ENCODE peak calls at places on chromosomes 11 and 22, in eight cellular contexts. H is neural progenitor cell, U is DND-41, J is mammary epithelial cell, G is H9, W is mesenchymal stem cell, P is SK-N-SH, Y is colonic mucosa. L is an unnamed sample.

GRCh38 chr11:30128269-30128932 is 102.4 kb upstream of the FSHB start:
- DNase-seq in H (peak), U (no peak), J (peak), G (no peak), W (peak), P (peak), Y (no peak), L (peak)

GRCh38 chr11:7871056-7871455 is 60.0 kb downstream of the OR10A6 start:
- DNase-seq in H (no peak), U (no peak), J (peak), G (no peak), W (no peak), P (no peak), Y (no peak), L (no peak)

GRCh38 chr11:13551834-13552233 is 56.0 kb upstream of the PTH start:
- DNase-seq in H (no peak), U (no peak), J (no peak), G (no peak), W (no peak), P (no peak), Y (no peak), L (no peak)

GRCh38 chr22:45631140-45631539 is 40.5 kb upstream of the ATXN10 start:
- DNase-seq in H (peak), U (no peak), J (no peak), G (peak), W (no peak), P (no peak), Y (no peak), L (no peak)

GRCh38 chr11:61632096-61632495 is 48.1 kb upstream of the DAGLA start:
- DNase-seq in H (peak), U (no peak), J (no peak), G (no peak), W (no peak), P (peak), Y (no peak), L (no peak)

GRCh38 chr11:67282876-67283371 is 6.2 kb upstream of the ANKRD13D start:
- DNase-seq in H (no peak), U (no peak), J (no peak), G (no peak), W (no peak), P (no peak), Y (no peak), L (no peak)

GRCh38 chr11:113906038-113906437 is 1.4 kb downstream of the HTR3B start:
- DNase-seq in H (peak), U (no peak), J (no peak), G (peak), W (peak), P (no peak), Y (peak), L (peak)

GRCh38 chr11:122910775-122911174 is 28.2 kb downstream of the JHY start:
- DNase-seq in H (peak), U (no peak), J (peak), G (no peak), W (peak), P (peak), Y (no peak), L (no peak)

GRCh38 chr11:65851811-65852507 is 6.0 kb downstream of the CFL1 start:
- DNase-seq in H (no peak), U (peak), J (no peak), G (peak), W (no peak), P (peak), Y (no peak), L (no peak)

GRCh38 chr22:49968831-49969661 is 8.5 kb downstream of the PIM3 start:
- DNase-seq in H (peak), U (peak), J (no peak), G (peak), W (no peak), P (peak), Y (no peak), L (no peak)

GRCh38 chr22:28450109-28450508 is 229.5 kb downstream of the TTC28 start:
- DNase-seq in H (no peak), U (no peak), J (no peak), G (no peak), W (no peak), P (no peak), Y (no peak), L (no peak)

GRCh38 chr22:45228401-45228754 is 12.3 kb downstream of the KIAA0930 start:
- DNase-seq in H (no peak), U (no peak), J (no peak), G (peak), W (no peak), P (no peak), Y (no peak), L (no peak)

GRCh38 chr11:120801801-120802689 is 221.9 kb upstream of the TBCEL start:
- DNase-seq in H (peak), U (peak), J (peak), G (peak), W (peak), P (peak), Y (peak), L (peak)

GRCh38 chr11:9574806-9575530 is 1.5 kb downstream of the WEE1 start:
- DNase-seq in H (peak), U (peak), J (peak), G (peak), W (peak), P (peak), Y (peak), L (no peak)

GRCh38 chr11:69131644-69132300 is 24.0 kb upstream of the SMIM38 start:
- DNase-seq in H (peak), U (no peak), J (peak), G (peak), W (peak), P (peak), Y (peak), L (peak)

GRCh38 chr11:18012314-18012905 is 437 bp downstream of the SERGEF start:
- DNase-seq in H (no peak), U (no peak), J (peak), G (peak), W (peak), P (peak), Y (peak), L (no peak)

GRCh38 chr11:5929571-5929970 is 12.5 kb upstream of the OR56A3 start:
- DNase-seq in H (no peak), U (no peak), J (no peak), G (no peak), W (no peak), P (no peak), Y (no peak), L (no peak)

GRCh38 chr11:121576531-121576930 is 123.8 kb upstream of the SORL1-AS1 start:
- DNase-seq in H (no peak), U (no peak), J (no peak), G (no peak), W (no peak), P (no peak), Y (no peak), L (no peak)

GRCh38 chr11:110805764-110806163 is 93.5 kb upstream of the ARHGAP20 start:
- DNase-seq in H (no peak), U (no peak), J (no peak), G (no peak), W (no peak), P (no peak), Y (no peak), L (no peak)
- H3K9ac ChIP-seq in H (no peak), U (no peak), J (no peak), G (no peak), W (no peak), P (no peak), Y (no peak), L (no peak)

GRCh38 chr11:34166806-34167740 is 61.6 kb downstream of the NAT10 start:
- DNase-seq in H (no peak), U (no peak), J (no peak), G (no peak), W (no peak), P (no peak), Y (no peak), L (no peak)

GRCh38 chr11:34169664-34170063 is 64.2 kb downstream of the NAT10 start:
- DNase-seq in H (no peak), U (no peak), J (no peak), G (no peak), W (no peak), P (no peak), Y (no peak), L (no peak)

GRCh38 chr11:34168642-34169051 is 63.2 kb downstream of the NAT10 start:
- DNase-seq in H (no peak), U (no peak), J (no peak), G (no peak), W (peak), P (no peak), Y (no peak), L (no peak)

GRCh38 chr11:34165786-34166557 is 60.5 kb downstream of the NAT10 start:
- DNase-seq in H (no peak), U (no peak), J (peak), G (no peak), W (no peak), P (peak), Y (no peak), L (no peak)

DNA sequence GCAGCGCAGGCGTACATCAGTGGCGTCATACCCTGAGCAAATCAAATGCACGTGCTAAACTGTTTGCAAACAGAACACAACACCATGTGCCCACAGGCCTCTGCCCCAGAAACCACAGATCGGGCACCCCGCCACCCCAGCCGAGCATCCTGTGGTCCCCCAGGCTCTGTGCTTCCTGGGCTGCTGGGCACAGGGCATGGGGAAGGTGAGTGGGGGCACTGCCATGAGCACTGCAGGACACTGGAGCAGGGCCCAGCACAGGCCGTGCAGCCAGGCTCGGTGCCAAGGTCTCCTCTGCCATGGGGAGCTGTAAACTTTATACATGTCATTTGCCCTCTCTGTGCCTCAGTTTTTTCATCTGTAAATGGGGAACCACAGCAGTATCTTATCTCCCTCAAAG is 62.5 kb downstream of the NAT10 start:
- DNase-seq in H (no peak), U (no peak), J (no peak), G (no peak), W (no peak), P (no peak), Y (no peak), L (no peak)
- H3K9ac ChIP-seq in H (no peak), U (no peak), J (no peak), G (no peak), W (no peak), P (no peak), Y (no peak), L (no peak)

GRCh38 chr22:30325724-30326703 is 727 bp downstream of the TBC1D10A start:
- DNase-seq in H (peak), U (peak), J (no peak), G (peak), W (peak), P (peak), Y (peak), L (no peak)
- H3K9ac ChIP-seq in H (peak), U (peak), J (peak), G (no peak), W (peak), P (peak), Y (peak), L (peak)

DNA sequence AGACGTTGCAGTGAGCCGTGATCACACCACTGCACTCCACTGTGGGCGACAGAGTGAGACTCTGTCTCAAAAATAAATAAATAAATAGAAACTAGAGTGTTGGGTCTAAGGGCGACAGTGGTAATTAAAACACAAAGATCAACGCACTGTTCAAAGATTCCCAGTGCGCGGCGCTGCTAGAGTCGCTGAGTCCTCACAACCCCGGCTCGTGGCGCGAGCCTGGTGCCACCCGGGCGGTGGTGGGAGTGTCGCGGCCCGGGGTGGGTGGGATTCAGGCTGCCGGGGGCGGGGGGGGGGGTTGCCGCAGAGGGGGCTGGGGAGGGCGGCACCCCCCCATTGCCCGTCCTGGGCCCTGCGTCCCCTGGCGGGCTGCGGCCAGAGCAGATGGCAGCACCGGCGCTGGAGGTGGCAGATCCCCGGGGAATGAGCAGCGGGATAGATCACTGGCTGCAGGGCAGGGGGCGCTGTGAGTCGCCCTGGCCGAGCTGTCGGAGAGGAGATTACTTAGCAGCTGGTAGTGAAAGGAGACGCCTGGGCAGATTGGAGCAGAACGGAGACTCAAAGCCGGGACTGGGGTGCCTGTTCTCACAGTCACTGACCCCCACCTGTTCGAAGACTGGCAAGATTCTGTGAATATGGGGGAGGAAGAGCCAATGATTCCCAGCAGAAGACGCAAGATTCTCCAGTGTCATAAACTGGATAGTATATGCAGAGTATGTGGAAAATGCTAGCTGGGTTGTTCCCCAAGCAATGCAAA is 30.2 kb upstream of the APOBEC3A start:
- DNase-seq in H (peak), U (peak), J (no peak), G (peak), W (peak), P (peak), Y (peak), L (peak)
- H3K9ac ChIP-seq in H (no peak), U (no peak), J (no peak), G (no peak), W (peak), P (no peak), Y (peak), L (no peak)

GRCh38 chr11:64286801-64287159 is 1.1 kb downstream of the GPR137 start:
- DNase-seq in H (no peak), U (no peak), J (no peak), G (no peak), W (no peak), P (no peak), Y (no peak), L (no peak)
- H3K9ac ChIP-seq in H (no peak), U (peak), J (no peak), G (no peak), W (peak), P (no peak), Y (peak), L (peak)

L was measured in neuronal stem cell.